ENCODE peak calls at places on chromosomes 4 and X, in five cellular contexts. J is SK-N-SH, I is uterus, T is mammary epithelial cell, U is HCT116. H is an unnamed sample. For H3K36me3, the result is how much of the 10 kb centered on the place peaks cover.

GRCh38 chr4:143335979-143336827 is 473 bp upstream of the GAB1 start:
- DNase-seq in J (peak), I (peak), T (peak), U (no peak), H (peak)

GRCh38 chr4:26235500-26235899 is 85.3 kb upstream of the RBPJ start:
- DNase-seq in J (no peak), I (peak), T (peak), U (no peak), H (peak)

GRCh38 chrX:123217077-123217476 is 33.0 kb downstream of the GRIA3 start:
- DNase-seq in J (no peak), I (peak), T (no peak), U (no peak), H (no peak)

GRCh38 chr4:42568610-42569207 is 88.2 kb downstream of the ATP8A1 start:
- DNase-seq in J (peak), I (peak), T (peak), U (peak), H (no peak)

GRCh38 chr4:161254375-161254774 is 909.4 kb downstream of the FSTL5 start:
- DNase-seq in J (no peak), I (no peak), T (no peak), U (no peak), H (no peak)

GRCh38 chr4:1215347-1216075 is 33.4 kb downstream of the CTBP1 start:
- DNase-seq in J (no peak), I (peak), T (no peak), U (no peak), H (no peak)

GRCh38 chr4:185183622-185184281 is 20.0 kb downstream of the CFAP97 start:
- DNase-seq in J (peak), I (peak), T (peak), U (peak), H (peak)

GRCh38 chr4:28772066-28772465 is 1911.4 kb downstream of the STIM2 start:
- DNase-seq in J (no peak), I (no peak), T (peak), U (no peak), H (no peak)

GRCh38 chr4:87811977-87812376 is 12.6 kb downstream of the IBSP start:
- DNase-seq in J (no peak), I (no peak), T (no peak), U (no peak), H (no peak)

GRCh38 chrX:19640063-19640462 is 124.8 kb upstream of the MAP3K15 start:
- DNase-seq in J (no peak), I (no peak), T (no peak), U (no peak), H (no peak)

GRCh38 chr4:82282875-82283274 is 90.9 kb downstream of the HNRNPD start:
- DNase-seq in J (no peak), I (no peak), T (no peak), U (no peak), H (no peak)

GRCh38 chrX:43940811-43941210 is 32.4 kb downstream of the NDP start:
- DNase-seq in J (no peak), I (no peak), T (peak), U (no peak), H (no peak)

GRCh38 chrX:78199851-78200250 is 60.4 kb upstream of the TAF9B start:
- DNase-seq in J (peak), I (no peak), T (peak), U (peak), H (no peak)

GRCh38 chr4:99506781-99507180 is 4.0 kb upstream of the C4orf17 start:
- DNase-seq in J (no peak), I (no peak), T (no peak), U (no peak), H (no peak)

GRCh38 chrX:9267415-9267814 is 197.4 kb upstream of the TBL1X start:
- DNase-seq in J (no peak), I (no peak), T (no peak), U (no peak), H (no peak)

GRCh38 chr4:138499627-138500026 is 257.5 kb upstream of the SLC7A11 start:
- DNase-seq in J (no peak), I (no peak), T (no peak), U (no peak), H (no peak)

GRCh38 chr4:78720994-78721677 is 55.0 kb upstream of the BMP2K start:
- DNase-seq in J (no peak), I (no peak), T (no peak), U (no peak), H (peak)

GRCh38 chrX:115978068-115978467 is 192.5 kb upstream of the AGTR2 start:
- DNase-seq in J (no peak), I (no peak), T (no peak), U (no peak), H (no peak)

GRCh38 chr4:29009908-29010307 is 1710.3 kb upstream of the PCDH7 start:
- DNase-seq in J (no peak), I (no peak), T (no peak), U (no peak), H (no peak)

GRCh38 chrX:2434270-2434669 is 66.5 kb downstream of the DHRSX start:
- DNase-seq in J (no peak), I (no peak), T (no peak), U (no peak), H (no peak)

GRCh38 chr4:87543835-87544461 is 14.8 kb upstream of the SPARCL1 start:
- DNase-seq in J (peak), I (peak), T (peak), U (peak), H (no peak)

GRCh38 chrX:116873678-116874077 is 410.9 kb upstream of the CT83 start:
- DNase-seq in J (no peak), I (no peak), T (peak), U (no peak), H (no peak)

GRCh38 chr4:108480881-108481280 is 139.5 kb upstream of the RPL34 start:
- DNase-seq in J (no peak), I (no peak), T (no peak), U (no peak), H (no peak)

GRCh38 chr4:119314356-119314755 is 7.6 kb downstream of the FABP2 start:
- DNase-seq in J (no peak), I (no peak), T (peak), U (no peak), H (no peak)

GRCh38 chr4:175066923-175067627 is 148.9 kb downstream of the ADAM29 start:
- DNase-seq in J (no peak), I (no peak), T (no peak), U (no peak), H (no peak)

GRCh38 chrX:133495464-133496391 is 80.4 kb upstream of the GPC4 start:
- DNase-seq in J (no peak), I (peak), T (no peak), U (no peak), H (peak)

GRCh38 chr4:186497043-186497442 is 58.3 kb downstream of the MTNR1A start:
- DNase-seq in J (no peak), I (no peak), T (no peak), U (no peak), H (no peak)

GRCh38 chr4:56972832-56973231 is 4.6 kb downstream of the NOA1 start:
- DNase-seq in J (no peak), I (no peak), T (no peak), U (no peak), H (no peak)

GRCh38 chr4:56976878-56977320 is 507 bp downstream of the NOA1 start:
- DNase-seq in J (peak), I (no peak), T (peak), U (peak), H (peak)

GRCh38 chr4:56971383-56971782 is 6.0 kb downstream of the NOA1 start:
- DNase-seq in J (no peak), I (no peak), T (no peak), U (no peak), H (no peak)

GRCh38 chr4:56976283-56976877 is 1.0 kb downstream of the NOA1 start:
- DNase-seq in J (no peak), I (no peak), T (peak), U (no peak), H (no peak)

DNA sequence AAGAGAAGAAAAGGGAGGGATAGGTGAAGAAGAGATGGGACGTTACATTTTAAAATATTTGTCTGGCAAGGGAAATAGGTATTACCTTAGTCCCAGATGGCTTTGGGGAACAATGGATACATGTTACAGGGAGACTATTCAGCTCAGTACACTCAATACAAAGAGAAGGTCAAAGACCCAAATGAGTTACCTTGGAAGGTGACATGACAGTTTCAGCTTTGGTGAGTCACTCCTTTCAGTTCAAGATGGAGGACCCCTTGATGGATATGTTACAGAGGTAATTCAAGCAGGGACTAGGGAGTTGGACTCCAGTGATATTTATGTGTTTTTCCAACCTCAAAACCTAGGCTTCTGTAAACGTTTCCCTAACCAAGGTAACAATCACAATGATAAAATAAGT is 5.0 kb downstream of the NOA1 start:
- DNase-seq in J (no peak), I (no peak), T (no peak), U (no peak), H (no peak)
- H3K36me3 ChIP-seq in J (under half), I (under half), T (under half), U (half or more), H (half or more)

DNA sequence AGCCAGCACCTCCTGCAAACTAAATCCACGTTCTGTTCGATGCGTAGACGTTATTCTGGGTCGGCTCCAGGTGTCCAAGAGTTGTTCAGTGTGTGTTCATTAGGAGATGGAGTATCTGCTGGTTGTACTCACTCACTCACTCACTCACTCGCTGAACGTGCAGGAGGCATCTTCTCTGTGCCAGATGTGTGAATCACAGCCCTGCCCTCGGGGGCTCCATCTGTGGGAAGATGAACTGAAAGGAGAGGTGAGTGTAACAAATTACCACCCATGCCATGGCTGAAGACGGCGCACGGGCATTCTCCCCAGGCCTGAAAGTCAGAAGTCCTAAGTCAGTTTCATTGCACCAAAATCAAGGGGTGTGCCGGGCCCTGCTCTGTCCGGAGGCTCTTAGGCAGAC is 16.1 kb downstream of the NSG1 start:
- DNase-seq in J (no peak), I (no peak), T (peak), U (no peak), H (no peak)
- H3K36me3 ChIP-seq in J (under half), I (under half), T (under half), U (under half), H (under half)

GRCh38 chrX:71550578-71550977 is 17.7 kb downstream of the OGT start:
- DNase-seq in J (no peak), I (no peak), T (no peak), U (no peak), H (no peak)
- H3K36me3 ChIP-seq in J (under half), I (under half), T (under half), U (under half), H (half or more)

DNA sequence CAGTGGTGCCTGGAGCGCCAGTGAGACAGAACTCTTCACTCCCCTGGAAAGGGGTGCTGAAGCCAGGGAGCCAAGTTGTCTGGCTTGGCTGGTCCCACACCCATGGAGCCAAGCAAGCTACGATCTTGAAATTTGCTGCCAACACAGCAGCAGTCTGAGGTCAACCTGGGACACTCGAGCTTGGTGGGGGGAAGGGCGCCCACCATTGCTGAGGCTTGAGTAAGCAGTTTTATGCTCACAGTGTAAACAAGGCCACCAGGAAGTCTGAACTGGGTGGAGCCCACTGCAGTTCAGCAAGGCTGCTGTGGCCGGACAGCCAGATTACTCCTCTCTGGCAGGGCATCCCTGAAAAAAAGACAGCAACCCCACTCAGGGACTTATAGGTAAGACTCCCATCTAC is 149.5 kb downstream of the EDA2R start:
- DNase-seq in J (no peak), I (no peak), T (no peak), U (no peak), H (no peak)
- H3K36me3 ChIP-seq in J (under half), I (under half), T (under half), U (under half), H (under half)

GRCh38 chrX:39855748-39856129 is 242.0 kb downstream of the BCOR start:
- DNase-seq in J (no peak), I (no peak), T (peak), U (peak), H (no peak)
- H3K36me3 ChIP-seq in J (under half), I (under half), T (under half), U (under half), H (under half)

GRCh38 chr4:10102981-10103330 is 13.6 kb downstream of the WDR1 start:
- DNase-seq in J (no peak), I (no peak), T (no peak), U (no peak), H (no peak)
- H3K36me3 ChIP-seq in J (half or more), I (under half), T (under half), U (under half), H (under half)

H was measured in left ventricle myocardium inferior.